ENCODE peak calls at places on chromosome 21, in four cellular contexts. X is A549, K is K562, M is GM12878. E is an unnamed sample.

GRCh38 chr21:21045538-21045937 is 47.3 kb downstream of the NCAM2 start:
- DNase-seq in X (no peak), K (no peak), M (no peak), E (peak)

GRCh38 chr21:27268290-27268689 is 301.4 kb upstream of the ADAMTS5 start:
- DNase-seq in X (no peak), K (no peak), M (no peak), E (peak)

GRCh38 chr21:30446969-30447368 is 6.9 kb downstream of the KRTAP15-1 start:
- DNase-seq in X (no peak), K (no peak), M (no peak), E (no peak)

GRCh38 chr21:14850394-14850793 is 214.4 kb downstream of the NRIP1 start:
- DNase-seq in X (no peak), K (no peak), M (no peak), E (peak)

GRCh38 chr21:29892379-29892778 is 47.4 kb downstream of the GRIK1 start:
- DNase-seq in X (no peak), K (no peak), M (no peak), E (no peak)

GRCh38 chr21:31255846-31256395 is 88.1 kb downstream of the TIAM1 start:
- DNase-seq in X (no peak), K (no peak), M (no peak), E (no peak)

GRCh38 chr21:40386301-40386911 is 460.6 kb downstream of the DSCAM start:
- DNase-seq in X (peak), K (peak), M (no peak), E (no peak)

GRCh38 chr21:18384771-18385170 is 18.8 kb downstream of the TMPRSS15 start:
- DNase-seq in X (peak), K (peak), M (no peak), E (no peak)

GRCh38 chr21:37139154-37139553 is 66.1 kb downstream of the TTC3 start:
- DNase-seq in X (no peak), K (no peak), M (no peak), E (no peak)

GRCh38 chr21:20996421-20997307 is 1.5 kb upstream of the NCAM2 start:
- DNase-seq in X (no peak), K (no peak), M (no peak), E (peak)

GRCh38 chr21:14383596-14384210 is 757 bp upstream of the HSPA13 start:
- DNase-seq in X (peak), K (peak), M (peak), E (peak)

GRCh38 chr21:32921632-32922230 is 104.0 kb upstream of the OLIG2 start:
- DNase-seq in X (peak), K (peak), M (no peak), E (peak)

GRCh38 chr21:46436586-46436985 is 22.1 kb upstream of the DIP2A start:
- DNase-seq in X (no peak), K (no peak), M (no peak), E (no peak)

GRCh38 chr21:15483138-15483780 is 246.5 kb upstream of the USP25 start:
- DNase-seq in X (peak), K (peak), M (peak), E (peak)

GRCh38 chr21:42272984-42273600 is 42.1 kb downstream of the TFF3 start:
- DNase-seq in X (no peak), K (no peak), M (no peak), E (no peak)

GRCh38 chr21:36929622-36930021 is 36.8 kb downstream of the HLCS start:
- DNase-seq in X (peak), K (no peak), M (no peak), E (peak)

GRCh38 chr21:29367335-29367734 is 68.6 kb downstream of the BACH1 start:
- DNase-seq in X (no peak), K (no peak), M (no peak), E (no peak)

GRCh38 chr21:36385909-36386642 is 884 bp downstream of the CHAF1B start:
- DNase-seq in X (no peak), K (no peak), M (no peak), E (peak)

GRCh38 chr21:42118901-42119300 is 47.8 kb downstream of the UMODL1 start:
- DNase-seq in X (no peak), K (no peak), M (no peak), E (peak)

GRCh38 chr21:36773111-36773510 is 74.2 kb downstream of the SIM2 start:
- DNase-seq in X (peak), K (no peak), M (no peak), E (peak)

GRCh38 chr21:39825250-39825649 is 42.0 kb upstream of the PCP4 start:
- DNase-seq in X (no peak), K (no peak), M (no peak), E (no peak)

GRCh38 chr21:36647279-36648093 is 51.4 kb upstream of the SIM2 start:
- DNase-seq in X (peak), K (no peak), M (no peak), E (peak)

GRCh38 chr21:41921089-41921819 is 32.6 kb downstream of the C2CD2 start:
- DNase-seq in X (no peak), K (no peak), M (no peak), E (no peak)

GRCh38 chr21:29145837-29146453 is 15.5 kb downstream of the MAP3K7CL start:
- DNase-seq in X (no peak), K (no peak), M (no peak), E (no peak)

GRCh38 chr21:23593582-23593981 is 2013.7 kb downstream of the MRPL39 start:
- DNase-seq in X (no peak), K (no peak), M (no peak), E (no peak)

GRCh38 chr21:33541756-33542639 is at the start of gene GART:
- DNase-seq in X (peak), K (peak), M (peak), E (peak)

GRCh38 chr21:15060776-15061175 is 4.0 kb downstream of the NRIP1 start:
- DNase-seq in X (no peak), K (peak), M (no peak), E (peak)

GRCh38 chr21:32469628-32470027 is 57.1 kb downstream of the EVA1C start:
- DNase-seq in X (no peak), K (no peak), M (no peak), E (no peak)

GRCh38 chr21:41289431-41289830 is 27.2 kb upstream of the FAM3B start:
- DNase-seq in X (no peak), K (peak), M (no peak), E (peak)

GRCh38 chr21:46597896-46598343 is 7.0 kb downstream of the S100B start:
- DNase-seq in X (no peak), K (peak), M (no peak), E (no peak)

GRCh38 chr21:36846624-36847023 is 119.8 kb downstream of the HLCS start:
- DNase-seq in X (peak), K (no peak), M (no peak), E (peak)

GRCh38 chr21:35072557-35072956 is 23.5 kb upstream of the RUNX1 start:
- DNase-seq in X (no peak), K (no peak), M (no peak), E (no peak)

GRCh38 chr21:35077975-35078374 is 28.9 kb upstream of the RUNX1 start:
- DNase-seq in X (no peak), K (no peak), M (no peak), E (no peak)

GRCh38 chr21:35072960-35073359 is 23.9 kb upstream of the RUNX1 start:
- DNase-seq in X (no peak), K (no peak), M (no peak), E (peak)

GRCh38 chr21:35079181-35079580 is 30.1 kb upstream of the RUNX1 start:
- DNase-seq in X (no peak), K (no peak), M (no peak), E (peak)

DNA sequence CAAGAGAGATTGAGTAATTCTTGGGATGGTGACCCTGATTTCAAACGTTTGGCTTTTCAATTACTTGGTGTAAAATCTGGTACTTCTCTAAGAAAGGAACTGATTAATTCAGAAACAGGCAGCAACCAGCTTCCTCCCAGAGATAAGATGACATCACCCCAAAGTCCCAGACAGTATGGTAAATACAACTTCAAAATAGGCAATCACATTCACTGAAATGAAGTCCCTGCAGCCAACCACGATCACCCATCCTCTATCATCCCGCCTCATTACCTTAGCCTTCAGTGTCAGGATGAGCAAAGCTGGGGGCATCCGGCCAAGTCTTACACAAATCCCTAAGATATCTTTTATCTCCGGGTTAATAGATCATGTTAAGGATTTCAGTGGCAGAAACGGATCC is 26.4 kb upstream of the RUNX1 start:
- DNase-seq in X (peak), K (no peak), M (no peak), E (peak)
- TF ChIP-seq ELK1 in X (no peak), K (no peak), M (no peak), E (no peak)

GRCh38 chr21:44848821-44849521 is 24.5 kb downstream of the PTTG1IP start:
- DNase-seq in X (no peak), K (no peak), M (no peak), E (no peak)

GRCh38 chr21:44845418-44846200 is 27.7 kb upstream of the SUMO3 start:
- DNase-seq in X (peak), K (peak), M (no peak), E (peak)

GRCh38 chr21:44846201-44846484 is 27.3 kb downstream of the PTTG1IP start:
- DNase-seq in X (no peak), K (no peak), M (no peak), E (no peak)

GRCh38 chr21:44847261-44848056 is 26.0 kb downstream of the PTTG1IP start:
- DNase-seq in X (no peak), K (no peak), M (no peak), E (no peak)

DNA sequence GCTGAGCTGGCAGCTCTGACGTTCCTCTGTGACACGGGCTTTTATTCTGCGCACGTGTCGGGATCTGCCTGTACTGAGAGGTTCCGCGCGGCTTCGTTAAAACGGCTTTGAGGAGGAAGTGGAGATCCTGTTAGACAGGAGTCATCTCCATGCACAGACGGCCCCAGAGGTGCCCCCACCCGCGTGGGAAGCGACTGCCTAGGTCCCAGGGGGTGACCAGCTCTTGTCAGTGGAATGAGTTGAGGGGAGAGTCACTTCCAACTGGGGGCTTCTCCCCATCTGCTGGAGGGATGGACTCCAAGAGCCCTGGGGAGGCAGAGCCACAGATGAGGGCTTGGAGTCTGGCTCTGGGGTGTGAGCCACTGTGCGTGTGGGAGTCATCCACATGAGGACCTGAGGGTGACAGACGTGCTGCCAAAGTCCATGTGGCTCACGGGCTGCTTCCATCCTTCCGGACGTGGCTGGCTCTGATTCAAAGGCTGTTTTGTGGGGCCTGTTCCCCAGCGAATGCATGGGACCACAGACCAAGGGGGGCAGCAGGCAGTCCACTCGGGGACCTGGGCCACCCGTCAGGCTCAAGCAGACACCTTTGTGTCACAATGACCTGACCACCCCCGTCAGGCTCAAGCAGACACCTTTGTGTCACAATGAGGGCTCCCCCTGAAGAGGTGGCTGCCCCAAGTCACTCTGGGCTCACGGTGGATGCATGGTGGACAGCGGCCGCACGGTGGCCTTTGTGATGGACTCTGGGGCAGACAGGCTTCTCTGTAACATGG is 26.8 kb downstream of the PTTG1IP start:
- DNase-seq in X (no peak), K (peak), M (no peak), E (peak)
- H3K4me2 ChIP-seq in X (peak), K (peak), M (peak), E (no peak)

DNA sequence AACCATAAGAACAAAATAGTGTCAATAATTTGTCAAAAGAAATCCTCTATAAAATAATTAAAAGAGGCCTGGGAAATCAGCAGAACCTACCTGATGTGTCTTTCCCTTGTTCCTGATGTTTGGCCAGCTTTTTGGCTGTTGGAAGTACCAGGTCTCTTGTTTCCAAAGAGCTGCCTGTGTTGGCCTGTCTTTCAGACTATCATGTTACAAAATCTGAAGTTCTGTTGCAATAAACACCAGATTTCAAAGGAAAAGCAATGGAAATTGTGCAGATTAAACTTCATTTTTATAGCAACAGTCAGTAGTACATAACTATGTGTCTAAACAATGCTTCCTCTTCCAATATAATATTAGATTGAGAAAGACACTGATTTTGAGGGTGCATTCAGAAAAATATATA is 647.2 kb upstream of the CXADR start:
- DNase-seq in X (no peak), K (no peak), M (no peak), E (peak)
- TF ChIP-seq ELK1 in X (no peak), K (no peak), M (no peak), E (no peak)

GRCh38 chr21:38741976-38742309 is 63.8 kb upstream of the ETS2 start:
- DNase-seq in X (no peak), K (peak), M (no peak), E (no peak)

GRCh38 chr21:38741092-38741975 is 64.4 kb upstream of the ETS2 start:
- DNase-seq in X (no peak), K (no peak), M (no peak), E (no peak)

GRCh38 chr21:38742580-38743260 is 63.0 kb upstream of the ETS2 start:
- DNase-seq in X (no peak), K (no peak), M (no peak), E (no peak)

GRCh38 chr21:38740131-38740530 is 65.6 kb upstream of the ETS2 start:
- DNase-seq in X (no peak), K (no peak), M (no peak), E (peak)

DNA sequence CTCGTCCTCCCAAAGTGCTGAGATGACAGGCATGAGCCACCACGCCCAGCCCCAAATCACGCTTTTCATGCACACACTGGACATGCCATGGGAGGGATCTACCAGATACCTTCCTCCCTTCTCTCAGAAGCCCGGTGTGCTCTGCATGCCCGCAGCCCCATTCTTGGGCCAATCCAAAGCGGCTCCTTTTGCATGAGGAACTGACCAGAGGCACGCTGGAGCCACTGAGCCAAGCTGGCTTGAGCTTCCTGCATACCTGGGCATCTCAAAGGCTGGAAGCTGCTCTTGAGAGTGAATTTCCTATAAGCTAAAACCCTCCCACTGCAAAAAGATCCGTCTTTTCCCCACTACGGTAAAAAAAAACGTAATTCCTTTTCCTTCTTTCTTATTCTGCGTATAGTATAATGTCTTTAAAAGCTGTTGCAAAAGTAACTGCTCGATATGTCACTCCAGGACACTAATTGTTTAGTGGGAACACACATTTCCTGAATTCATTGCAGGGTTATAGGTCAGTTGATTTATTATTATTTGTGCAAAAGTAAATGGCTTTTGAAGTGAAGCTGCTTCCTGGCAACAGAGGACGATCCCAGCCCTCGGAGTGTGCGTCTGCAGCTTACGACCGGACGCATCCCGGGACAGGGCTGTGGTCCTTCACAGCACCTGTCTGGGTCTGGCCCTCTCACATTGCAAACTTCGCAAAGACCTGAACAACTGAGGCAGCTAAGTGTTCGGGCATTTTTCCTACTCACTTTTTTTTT is 61.8 kb upstream of the ETS2 start:
- DNase-seq in X (no peak), K (no peak), M (no peak), E (no peak)
- H3K4me2 ChIP-seq in X (no peak), K (no peak), M (no peak), E (no peak)

DNA sequence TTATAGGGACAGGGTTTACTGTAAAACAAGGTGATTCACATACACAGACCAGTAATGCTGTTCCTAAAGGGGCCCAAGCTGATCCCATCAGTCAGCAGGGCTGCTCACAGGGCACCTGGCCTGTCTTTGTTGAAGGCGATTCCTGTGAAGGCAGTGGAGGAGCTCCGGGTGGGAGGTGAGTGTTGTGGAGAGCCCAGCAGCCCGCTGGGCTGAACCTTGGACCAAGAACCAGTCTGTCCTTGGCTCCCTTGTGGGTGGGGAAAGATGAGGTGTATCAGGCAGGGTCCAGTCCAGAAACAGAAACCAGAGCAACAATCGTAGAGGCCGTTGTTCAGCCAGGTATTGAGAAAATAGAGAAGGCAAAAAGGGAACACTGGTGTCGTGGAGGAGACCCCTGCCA is 12.5 kb downstream of the PDXK start:
- DNase-seq in X (no peak), K (no peak), M (no peak), E (no peak)
- TF ChIP-seq ELK1 in X (no peak), K (no peak), M (no peak), E (no peak)

GRCh38 chr21:45433301-45433700 is 28.3 kb downstream of the COL18A1 start:
- DNase-seq in X (no peak), K (no peak), M (no peak), E (no peak)
- H3K4me2 ChIP-seq in X (peak), K (no peak), M (no peak), E (peak)